ENCODE peak calls at places on chromosome 4, in ten cellular contexts. One of them, this sample, is unnamed.

GRCh38 chr4:135508006-135508714 is 1306.6 kb upstream of the PABPC4L start:
- DNase-seq in endothelial cell: no peak
- DNase-seq in stimulated activated CD8-positive, alpha-beta memory T cell treated with anti-CD3 and anti-CD28 coated beads, Interleukin-15, amount 100 ng/mL, for 24 hours: no peak
- DNase-seq in DND-41: no peak
- DNase-seq in AG20443: no peak
- DNase-seq in caudate nucleus: no peak
- DNase-seq in activated CD4-positive, alpha-beta T cell treated with anti-CD3 and anti-CD28 coated beads for 1 hour: no peak
- DNase-seq in AG09319: no peak
- DNase-seq in Peyer's patch: no peak
- DNase-seq in stimulated activated CD4-positive, alpha-beta T cell treated with anti-CD3 and anti-CD28 coated beads, TNF-alpha, amount 100 ng/mL, for 48 hours: no peak
- DNase-seq in this sample: no peak

GRCh38 chr4:7811536-7812190 is 128.0 kb downstream of the AFAP1 start:
- DNase-seq in endothelial cell: no peak
- DNase-seq in stimulated activated CD8-positive, alpha-beta memory T cell treated with anti-CD3 and anti-CD28 coated beads, Interleukin-15, amount 100 ng/mL, for 24 hours: no peak
- DNase-seq in DND-41: no peak
- DNase-seq in AG20443: peak
- DNase-seq in caudate nucleus: no peak
- DNase-seq in activated CD4-positive, alpha-beta T cell treated with anti-CD3 and anti-CD28 coated beads for 1 hour: no peak
- DNase-seq in AG09319: peak
- DNase-seq in Peyer's patch: peak
- DNase-seq in stimulated activated CD4-positive, alpha-beta T cell treated with anti-CD3 and anti-CD28 coated beads, TNF-alpha, amount 100 ng/mL, for 48 hours: no peak
- DNase-seq in this sample: no peak

GRCh38 chr4:188403272-188403671 is 264.0 kb downstream of the TRIML1 start:
- DNase-seq in endothelial cell: no peak
- DNase-seq in stimulated activated CD8-positive, alpha-beta memory T cell treated with anti-CD3 and anti-CD28 coated beads, Interleukin-15, amount 100 ng/mL, for 24 hours: no peak
- DNase-seq in DND-41: no peak
- DNase-seq in AG20443: peak
- DNase-seq in caudate nucleus: no peak
- DNase-seq in activated CD4-positive, alpha-beta T cell treated with anti-CD3 and anti-CD28 coated beads for 1 hour: no peak
- DNase-seq in AG09319: no peak
- DNase-seq in Peyer's patch: no peak
- DNase-seq in stimulated activated CD4-positive, alpha-beta T cell treated with anti-CD3 and anti-CD28 coated beads, TNF-alpha, amount 100 ng/mL, for 48 hours: no peak
- DNase-seq in this sample: peak

GRCh38 chr4:147822128-147822527 is 90.2 kb downstream of the ARHGAP10 start:
- DNase-seq in endothelial cell: no peak
- DNase-seq in stimulated activated CD8-positive, alpha-beta memory T cell treated with anti-CD3 and anti-CD28 coated beads, Interleukin-15, amount 100 ng/mL, for 24 hours: no peak
- DNase-seq in DND-41: no peak
- DNase-seq in AG20443: no peak
- DNase-seq in caudate nucleus: no peak
- DNase-seq in activated CD4-positive, alpha-beta T cell treated with anti-CD3 and anti-CD28 coated beads for 1 hour: no peak
- DNase-seq in AG09319: peak
- DNase-seq in Peyer's patch: peak
- DNase-seq in stimulated activated CD4-positive, alpha-beta T cell treated with anti-CD3 and anti-CD28 coated beads, TNF-alpha, amount 100 ng/mL, for 48 hours: no peak
- DNase-seq in this sample: peak

GRCh38 chr4:66959207-66959606 is 586.1 kb downstream of the CENPC start:
- DNase-seq in endothelial cell: no peak
- DNase-seq in stimulated activated CD8-positive, alpha-beta memory T cell treated with anti-CD3 and anti-CD28 coated beads, Interleukin-15, amount 100 ng/mL, for 24 hours: no peak
- DNase-seq in DND-41: no peak
- DNase-seq in AG20443: no peak
- DNase-seq in caudate nucleus: no peak
- DNase-seq in activated CD4-positive, alpha-beta T cell treated with anti-CD3 and anti-CD28 coated beads for 1 hour: no peak
- DNase-seq in AG09319: no peak
- DNase-seq in Peyer's patch: no peak
- DNase-seq in stimulated activated CD4-positive, alpha-beta T cell treated with anti-CD3 and anti-CD28 coated beads, TNF-alpha, amount 100 ng/mL, for 48 hours: no peak
- DNase-seq in this sample: no peak

GRCh38 chr4:163776961-163777360 is 282.5 kb downstream of the TMA16 start:
- DNase-seq in endothelial cell: no peak
- DNase-seq in stimulated activated CD8-positive, alpha-beta memory T cell treated with anti-CD3 and anti-CD28 coated beads, Interleukin-15, amount 100 ng/mL, for 24 hours: no peak
- DNase-seq in DND-41: no peak
- DNase-seq in AG20443: no peak
- DNase-seq in caudate nucleus: no peak
- DNase-seq in activated CD4-positive, alpha-beta T cell treated with anti-CD3 and anti-CD28 coated beads for 1 hour: no peak
- DNase-seq in AG09319: no peak
- DNase-seq in Peyer's patch: no peak
- DNase-seq in stimulated activated CD4-positive, alpha-beta T cell treated with anti-CD3 and anti-CD28 coated beads, TNF-alpha, amount 100 ng/mL, for 48 hours: no peak
- DNase-seq in this sample: no peak

GRCh38 chr4:7045961-7046921 is 3.1 kb downstream of the TADA2B start:
- DNase-seq in endothelial cell: no peak
- DNase-seq in stimulated activated CD8-positive, alpha-beta memory T cell treated with anti-CD3 and anti-CD28 coated beads, Interleukin-15, amount 100 ng/mL, for 24 hours: no peak
- DNase-seq in DND-41: peak
- DNase-seq in AG20443: peak
- DNase-seq in caudate nucleus: no peak
- DNase-seq in activated CD4-positive, alpha-beta T cell treated with anti-CD3 and anti-CD28 coated beads for 1 hour: no peak
- DNase-seq in AG09319: no peak
- DNase-seq in Peyer's patch: peak
- DNase-seq in stimulated activated CD4-positive, alpha-beta T cell treated with anti-CD3 and anti-CD28 coated beads, TNF-alpha, amount 100 ng/mL, for 48 hours: no peak
- DNase-seq in this sample: peak

GRCh38 chr4:36053931-36054330 is 190.4 kb downstream of the ARAP2 start:
- DNase-seq in endothelial cell: no peak
- DNase-seq in stimulated activated CD8-positive, alpha-beta memory T cell treated with anti-CD3 and anti-CD28 coated beads, Interleukin-15, amount 100 ng/mL, for 24 hours: no peak
- DNase-seq in DND-41: no peak
- DNase-seq in AG20443: no peak
- DNase-seq in caudate nucleus: no peak
- DNase-seq in activated CD4-positive, alpha-beta T cell treated with anti-CD3 and anti-CD28 coated beads for 1 hour: no peak
- DNase-seq in AG09319: no peak
- DNase-seq in Peyer's patch: no peak
- DNase-seq in stimulated activated CD4-positive, alpha-beta T cell treated with anti-CD3 and anti-CD28 coated beads, TNF-alpha, amount 100 ng/mL, for 48 hours: no peak
- DNase-seq in this sample: no peak

GRCh38 chr4:182653596-182653995 is 263.6 kb downstream of the DCTD start:
- DNase-seq in endothelial cell: no peak
- DNase-seq in stimulated activated CD8-positive, alpha-beta memory T cell treated with anti-CD3 and anti-CD28 coated beads, Interleukin-15, amount 100 ng/mL, for 24 hours: no peak
- DNase-seq in DND-41: no peak
- DNase-seq in AG20443: no peak
- DNase-seq in caudate nucleus: no peak
- DNase-seq in activated CD4-positive, alpha-beta T cell treated with anti-CD3 and anti-CD28 coated beads for 1 hour: no peak
- DNase-seq in AG09319: no peak
- DNase-seq in Peyer's patch: no peak
- DNase-seq in stimulated activated CD4-positive, alpha-beta T cell treated with anti-CD3 and anti-CD28 coated beads, TNF-alpha, amount 100 ng/mL, for 48 hours: no peak
- DNase-seq in this sample: no peak

GRCh38 chr4:83071116-83071515 is 36.1 kb downstream of the COPS4 start:
- DNase-seq in endothelial cell: no peak
- DNase-seq in stimulated activated CD8-positive, alpha-beta memory T cell treated with anti-CD3 and anti-CD28 coated beads, Interleukin-15, amount 100 ng/mL, for 24 hours: no peak
- DNase-seq in DND-41: no peak
- DNase-seq in AG20443: no peak
- DNase-seq in caudate nucleus: no peak
- DNase-seq in activated CD4-positive, alpha-beta T cell treated with anti-CD3 and anti-CD28 coated beads for 1 hour: no peak
- DNase-seq in AG09319: no peak
- DNase-seq in Peyer's patch: no peak
- DNase-seq in stimulated activated CD4-positive, alpha-beta T cell treated with anti-CD3 and anti-CD28 coated beads, TNF-alpha, amount 100 ng/mL, for 48 hours: no peak
- DNase-seq in this sample: no peak

GRCh38 chr4:7425171-7425570 is 9.6 kb downstream of the PSAPL1 start:
- DNase-seq in endothelial cell: no peak
- DNase-seq in stimulated activated CD8-positive, alpha-beta memory T cell treated with anti-CD3 and anti-CD28 coated beads, Interleukin-15, amount 100 ng/mL, for 24 hours: no peak
- DNase-seq in DND-41: no peak
- DNase-seq in AG20443: no peak
- DNase-seq in caudate nucleus: no peak
- DNase-seq in activated CD4-positive, alpha-beta T cell treated with anti-CD3 and anti-CD28 coated beads for 1 hour: peak
- DNase-seq in AG09319: no peak
- DNase-seq in Peyer's patch: peak
- DNase-seq in stimulated activated CD4-positive, alpha-beta T cell treated with anti-CD3 and anti-CD28 coated beads, TNF-alpha, amount 100 ng/mL, for 48 hours: no peak
- DNase-seq in this sample: no peak

GRCh38 chr4:20483416-20483815 is 216.8 kb upstream of the PACRGL start:
- DNase-seq in endothelial cell: no peak
- DNase-seq in stimulated activated CD8-positive, alpha-beta memory T cell treated with anti-CD3 and anti-CD28 coated beads, Interleukin-15, amount 100 ng/mL, for 24 hours: no peak
- DNase-seq in DND-41: no peak
- DNase-seq in AG20443: no peak
- DNase-seq in caudate nucleus: no peak
- DNase-seq in activated CD4-positive, alpha-beta T cell treated with anti-CD3 and anti-CD28 coated beads for 1 hour: no peak
- DNase-seq in AG09319: no peak
- DNase-seq in Peyer's patch: no peak
- DNase-seq in stimulated activated CD4-positive, alpha-beta T cell treated with anti-CD3 and anti-CD28 coated beads, TNF-alpha, amount 100 ng/mL, for 48 hours: no peak
- DNase-seq in this sample: no peak

GRCh38 chr4:131370846-131371245 is 1778.2 kb upstream of the PCDH10 start:
- DNase-seq in endothelial cell: no peak
- DNase-seq in stimulated activated CD8-positive, alpha-beta memory T cell treated with anti-CD3 and anti-CD28 coated beads, Interleukin-15, amount 100 ng/mL, for 24 hours: no peak
- DNase-seq in DND-41: no peak
- DNase-seq in AG20443: no peak
- DNase-seq in caudate nucleus: no peak
- DNase-seq in activated CD4-positive, alpha-beta T cell treated with anti-CD3 and anti-CD28 coated beads for 1 hour: no peak
- DNase-seq in AG09319: no peak
- DNase-seq in Peyer's patch: no peak
- DNase-seq in stimulated activated CD4-positive, alpha-beta T cell treated with anti-CD3 and anti-CD28 coated beads, TNF-alpha, amount 100 ng/mL, for 48 hours: no peak
- DNase-seq in this sample: peak